ENCODE peak calls at places on chromosome 9, in eight cellular contexts. One of them, this sample, is unnamed.

GRCh38 chr9:93300585-93301081 is 116.7 kb downstream of the WNK2 start:
- DNase-seq in T-helper 2 cell: no peak
- DNase-seq in esophagus squamous epithelium: no peak
- DNase-seq in amniotic stem cell: no peak
- DNase-seq in Ammon's horn: no peak
- DNase-seq in islet precursor cell: peak
- DNase-seq in uterus: peak
- DNase-seq in H54: no peak
- DNase-seq in this sample: no peak

GRCh38 chr9:24416136-24416535 is 129.6 kb downstream of the IZUMO3 start:
- DNase-seq in T-helper 2 cell: no peak
- DNase-seq in esophagus squamous epithelium: no peak
- DNase-seq in amniotic stem cell: no peak
- DNase-seq in Ammon's horn: no peak
- DNase-seq in islet precursor cell: no peak
- DNase-seq in uterus: no peak
- DNase-seq in H54: no peak
- DNase-seq in this sample: no peak

GRCh38 chr9:127177682-127178265 is 55.3 kb upstream of the ANGPTL2 start:
- DNase-seq in T-helper 2 cell: no peak
- DNase-seq in esophagus squamous epithelium: no peak
- DNase-seq in amniotic stem cell: no peak
- DNase-seq in Ammon's horn: no peak
- DNase-seq in islet precursor cell: peak
- DNase-seq in uterus: peak
- DNase-seq in H54: no peak
- DNase-seq in this sample: no peak

GRCh38 chr9:3508531-3509374 is 17.0 kb downstream of the RFX3 start:
- DNase-seq in T-helper 2 cell: no peak
- DNase-seq in esophagus squamous epithelium: no peak
- DNase-seq in amniotic stem cell: no peak
- DNase-seq in Ammon's horn: peak
- DNase-seq in islet precursor cell: no peak
- DNase-seq in uterus: no peak
- DNase-seq in H54: no peak
- DNase-seq in this sample: no peak

GRCh38 chr9:135884328-135885035 is 22.9 kb downstream of the CAMSAP1 start:
- DNase-seq in T-helper 2 cell: no peak
- DNase-seq in esophagus squamous epithelium: no peak
- DNase-seq in amniotic stem cell: no peak
- DNase-seq in Ammon's horn: no peak
- DNase-seq in islet precursor cell: no peak
- DNase-seq in uterus: no peak
- DNase-seq in H54: peak
- DNase-seq in this sample: peak

GRCh38 chr9:38008168-38009034 is 60.6 kb downstream of the SHB start:
- DNase-seq in T-helper 2 cell: no peak
- DNase-seq in esophagus squamous epithelium: no peak
- DNase-seq in amniotic stem cell: peak
- DNase-seq in Ammon's horn: no peak
- DNase-seq in islet precursor cell: peak
- DNase-seq in uterus: no peak
- DNase-seq in H54: peak
- DNase-seq in this sample: peak

GRCh38 chr9:129708799-129709198 is 43.4 kb downstream of the PRRX2 start:
- DNase-seq in T-helper 2 cell: no peak
- DNase-seq in esophagus squamous epithelium: no peak
- DNase-seq in amniotic stem cell: no peak
- DNase-seq in Ammon's horn: no peak
- DNase-seq in islet precursor cell: no peak
- DNase-seq in uterus: no peak
- DNase-seq in H54: no peak
- DNase-seq in this sample: no peak

GRCh38 chr9:89743216-89743575 is 138.4 kb downstream of the GADD45G start:
- DNase-seq in T-helper 2 cell: no peak
- DNase-seq in esophagus squamous epithelium: no peak
- DNase-seq in amniotic stem cell: no peak
- DNase-seq in Ammon's horn: no peak
- DNase-seq in islet precursor cell: peak
- DNase-seq in uterus: no peak
- DNase-seq in H54: no peak
- DNase-seq in this sample: no peak

GRCh38 chr9:127644943-127645342 is 32.9 kb downstream of the STXBP1 start:
- DNase-seq in T-helper 2 cell: no peak
- DNase-seq in esophagus squamous epithelium: no peak
- DNase-seq in amniotic stem cell: no peak
- DNase-seq in Ammon's horn: no peak
- DNase-seq in islet precursor cell: no peak
- DNase-seq in uterus: no peak
- DNase-seq in H54: no peak
- DNase-seq in this sample: peak

GRCh38 chr9:115008536-115008935 is 78.1 kb upstream of the TNFSF8 start:
- DNase-seq in T-helper 2 cell: no peak
- DNase-seq in esophagus squamous epithelium: no peak
- DNase-seq in amniotic stem cell: peak
- DNase-seq in Ammon's horn: no peak
- DNase-seq in islet precursor cell: peak
- DNase-seq in uterus: no peak
- DNase-seq in H54: peak
- DNase-seq in this sample: peak

GRCh38 chr9:37030591-37030939 is 3.5 kb downstream of the PAX5 start:
- DNase-seq in T-helper 2 cell: no peak
- DNase-seq in esophagus squamous epithelium: no peak
- DNase-seq in amniotic stem cell: no peak
- DNase-seq in Ammon's horn: no peak
- DNase-seq in islet precursor cell: no peak
- DNase-seq in uterus: no peak
- DNase-seq in H54: no peak
- DNase-seq in this sample: no peak

GRCh38 chr9:74824654-74825053 is 63.1 kb downstream of the TRPM6 start:
- DNase-seq in T-helper 2 cell: no peak
- DNase-seq in esophagus squamous epithelium: no peak
- DNase-seq in amniotic stem cell: no peak
- DNase-seq in Ammon's horn: no peak
- DNase-seq in islet precursor cell: no peak
- DNase-seq in uterus: no peak
- DNase-seq in H54: no peak
- DNase-seq in this sample: peak

GRCh38 chr9:137631608-137632431 is 13.0 kb downstream of the EHMT1 start:
- DNase-seq in T-helper 2 cell: no peak
- DNase-seq in esophagus squamous epithelium: no peak
- DNase-seq in amniotic stem cell: no peak
- DNase-seq in Ammon's horn: no peak
- DNase-seq in islet precursor cell: no peak
- DNase-seq in uterus: no peak
- DNase-seq in H54: no peak
- DNase-seq in this sample: no peak

GRCh38 chr9:92641092-92641809 is 28.7 kb downstream of the IPPK start:
- DNase-seq in T-helper 2 cell: no peak
- DNase-seq in esophagus squamous epithelium: no peak
- DNase-seq in amniotic stem cell: no peak
- DNase-seq in Ammon's horn: no peak
- DNase-seq in islet precursor cell: no peak
- DNase-seq in uterus: no peak
- DNase-seq in H54: no peak
- DNase-seq in this sample: no peak

GRCh38 chr9:114307323-114308250 is 15.3 kb upstream of the ORM1 start:
- DNase-seq in T-helper 2 cell: no peak
- DNase-seq in esophagus squamous epithelium: no peak
- DNase-seq in amniotic stem cell: no peak
- DNase-seq in Ammon's horn: no peak
- DNase-seq in islet precursor cell: no peak
- DNase-seq in uterus: peak
- DNase-seq in H54: no peak
- DNase-seq in this sample: peak

GRCh38 chr9:23606107-23606506 is 219.9 kb downstream of the ELAVL2 start:
- DNase-seq in T-helper 2 cell: no peak
- DNase-seq in esophagus squamous epithelium: no peak
- DNase-seq in amniotic stem cell: no peak
- DNase-seq in Ammon's horn: no peak
- DNase-seq in islet precursor cell: no peak
- DNase-seq in uterus: no peak
- DNase-seq in H54: no peak
- DNase-seq in this sample: no peak

GRCh38 chr9:35827486-35827885 is 1.0 kb downstream of the FAM221B start:
- DNase-seq in T-helper 2 cell: no peak
- DNase-seq in esophagus squamous epithelium: no peak
- DNase-seq in amniotic stem cell: peak
- DNase-seq in Ammon's horn: no peak
- DNase-seq in islet precursor cell: no peak
- DNase-seq in uterus: no peak
- DNase-seq in H54: no peak
- DNase-seq in this sample: no peak

GRCh38 chr9:111632051-111632450 is 917 bp downstream of the DNAJC25 start:
- DNase-seq in T-helper 2 cell: no peak
- DNase-seq in esophagus squamous epithelium: no peak
- DNase-seq in amniotic stem cell: no peak
- DNase-seq in Ammon's horn: no peak
- DNase-seq in islet precursor cell: no peak
- DNase-seq in uterus: no peak
- DNase-seq in H54: no peak
- DNase-seq in this sample: peak